ENCODE peak calls at places on chromosomes 7 and 10, in five cellular contexts. B is astrocyte of the spinal cord; Z is effector CD4-positive, alpha-beta T cell; A is NCI-H1105; C is heart left ventricle. K is an unnamed sample.

GRCh38 chr10:89414879-89415821 is 782 bp downstream of the IFIT5 start:
- DNase-seq in B (peak; percentile 43), Z (peak; percentile 27), A (no peak), C (peak; percentile 54), K (peak; percentile 51)

GRCh38 chr7:10116511-10116910 is 857.2 kb upstream of the PHF14 start:
- DNase-seq in B (no peak), Z (no peak), A (no peak), C (no peak), K (peak; percentile 79)

GRCh38 chr10:57145548-57145947 is 784.5 kb upstream of the ZWINT start:
- DNase-seq in B (no peak), Z (no peak), A (no peak), C (no peak), K (no peak)

GRCh38 chr10:692682-693351 is 3.3 kb upstream of the DIP2C start:
- DNase-seq in B (no peak), Z (no peak), A (no peak), C (no peak), K (no peak)

GRCh38 chr10:73625004-73625883 is 16.0 kb downstream of the MYOZ1 start:
- DNase-seq in B (peak; percentile 39), Z (no peak), A (peak; percentile 4), C (no peak), K (peak; percentile 34)

GRCh38 chr10:59227136-59227673 is 50.8 kb downstream of the PHYHIPL start:
- DNase-seq in B (no peak), Z (no peak), A (no peak), C (no peak), K (no peak)

GRCh38 chr10:97518601-97519043 is 19.9 kb downstream of the UBTD1 start:
- DNase-seq in B (no peak), Z (no peak), A (no peak), C (no peak), K (no peak)

GRCh38 chr7:20318933-20319332 is 11.8 kb upstream of the ITGB8 start:
- DNase-seq in B (no peak), Z (no peak), A (no peak), C (no peak), K (no peak)

GRCh38 chr10:29448125-29448524 is 159.3 kb downstream of the LYZL1 start:
- DNase-seq in B (no peak), Z (no peak), A (no peak), C (no peak), K (no peak)

GRCh38 chr10:97498841-97499560 is at the start of gene UBTD1:
- DNase-seq in B (peak; percentile 39), Z (peak; percentile 11), A (no peak), C (peak; percentile 54), K (peak; percentile 38)

GRCh38 chr10:97673736-97674525 is 13.1 kb downstream of the AVPI1 start:
- DNase-seq in B (peak; percentile 52), Z (no peak), A (no peak), C (no peak), K (peak; percentile 80)

GRCh38 chr7:112433289-112433688 is 17.0 kb upstream of the IFRD1 start:
- DNase-seq in B (no peak), Z (no peak), A (no peak), C (no peak), K (no peak)

GRCh38 chr10:117903854-117904253 is 142.9 kb downstream of the RAB11FIP2 start:
- DNase-seq in B (no peak), Z (no peak), A (no peak), C (no peak), K (no peak)

GRCh38 chr10:92822964-92823363 is 25.4 kb upstream of the EXOC6 start:
- DNase-seq in B (peak; percentile 22), Z (no peak), A (no peak), C (no peak), K (no peak)

GRCh38 chr10:131242007-131242406 is 69.5 kb downstream of the TCERG1L start:
- DNase-seq in B (no peak), Z (no peak), A (peak; percentile 56), C (no peak), K (peak; percentile 17)

GRCh38 chr10:68924593-68924992 is 23.5 kb downstream of the DDX50 start:
- DNase-seq in B (peak; percentile 56), Z (no peak), A (no peak), C (no peak), K (no peak)

GRCh38 chr10:123458933-123459332 is 207.2 kb upstream of the GPR26 start:
- DNase-seq in B (no peak), Z (no peak), A (no peak), C (no peak), K (no peak)

GRCh38 chr10:784377-784758 is 94.9 kb upstream of the DIP2C start:
- DNase-seq in B (no peak), Z (no peak), A (peak; percentile 35), C (peak; percentile 57), K (no peak)

GRCh38 chr7:1033546-1034145 is 10.7 kb upstream of the GPR146 start:
- DNase-seq in B (no peak), Z (peak; percentile 31), A (no peak), C (no peak), K (no peak)

GRCh38 chr7:123599766-123600165 is 1.9 kb upstream of the ASB15 start:
- DNase-seq in B (no peak), Z (no peak), A (no peak), C (no peak), K (no peak)

K was measured in HT1080.